ENCODE peak calls at places on chromosome 21, in ten cellular contexts. H is astrocyte of the spinal cord; N is AG04450; M is WTC11; L is IMR-90; U is chondrocyte; F is activated naive CD4-positive, alpha-beta T cell; P is HuH-7.5; A is M059J; E is posterior cingulate gyrus. D is an unnamed sample.

GRCh38 chr21:41712730-41713129 is 54.1 kb downstream of the RIPK4 start:
- DNase-seq in H (no peak), N (no peak), M (no peak), L (no peak), U (no peak), F (no peak), P (no peak), A (no peak), E (no peak), D (no peak)

GRCh38 chr21:20617130-20617529 is 381.1 kb upstream of the NCAM2 start:
- DNase-seq in H (no peak), N (no peak), M (no peak), L (no peak), U (no peak), F (no peak), P (no peak), A (no peak), E (no peak), D (no peak)

GRCh38 chr21:18499761-18500376 is 96.3 kb upstream of the TMPRSS15 start:
- DNase-seq in H (peak), N (no peak), M (peak), L (peak), U (no peak), F (no peak), P (no peak), A (peak), E (peak), D (no peak)

GRCh38 chr21:36718951-36719501 is 20.1 kb downstream of the SIM2 start:
- DNase-seq in H (no peak), N (no peak), M (no peak), L (no peak), U (no peak), F (no peak), P (no peak), A (peak), E (peak), D (no peak)

GRCh38 chr21:27571706-27572105 is 604.8 kb upstream of the ADAMTS5 start:
- DNase-seq in H (peak), N (peak), M (no peak), L (peak), U (no peak), F (no peak), P (no peak), A (peak), E (no peak), D (peak)

GRCh38 chr21:32756096-32756495 is 15.5 kb downstream of the PAXBP1 start:
- DNase-seq in H (no peak), N (no peak), M (no peak), L (no peak), U (no peak), F (no peak), P (no peak), A (no peak), E (no peak), D (no peak)

GRCh38 chr21:32626633-32627196 is 14.5 kb upstream of the CFAP298 start:
- DNase-seq in H (peak), N (no peak), M (no peak), L (peak), U (no peak), F (no peak), P (no peak), A (peak), E (no peak), D (no peak)

GRCh38 chr21:46108827-46109226 is 10.9 kb downstream of the COL6A2 start:
- DNase-seq in H (no peak), N (no peak), M (no peak), L (no peak), U (no peak), F (no peak), P (no peak), A (no peak), E (no peak), D (no peak)

GRCh38 chr21:36915701-36916075 is 50.8 kb downstream of the HLCS start:
- DNase-seq in H (no peak), N (no peak), M (no peak), L (no peak), U (no peak), F (no peak), P (no peak), A (no peak), E (no peak), D (no peak)

GRCh38 chr21:37548521-37548981 is 182.0 kb downstream of the DYRK1A start:
- DNase-seq in H (no peak), N (no peak), M (no peak), L (no peak), U (no peak), F (no peak), P (no peak), A (no peak), E (no peak), D (no peak)

GRCh38 chr21:45533731-45534571 is 8.3 kb downstream of the SLC19A1 start:
- DNase-seq in H (no peak), N (no peak), M (peak), L (no peak), U (peak), F (no peak), P (no peak), A (no peak), E (peak), D (no peak)

GRCh38 chr21:42652527-42653491 is 612 bp upstream of the PDE9A start:
- DNase-seq in H (peak), N (no peak), M (peak), L (peak), U (peak), F (no peak), P (peak), A (peak), E (peak), D (no peak)

GRCh38 chr21:42198949-42199348 is 20.0 kb upstream of the ABCG1 start:
- DNase-seq in H (peak), N (no peak), M (no peak), L (no peak), U (no peak), F (no peak), P (no peak), A (no peak), E (no peak), D (peak)

GRCh38 chr21:44498965-44499560 is 40.9 kb downstream of the KRTAP10-1 start:
- DNase-seq in H (no peak), N (no peak), M (no peak), L (no peak), U (no peak), F (no peak), P (no peak), A (no peak), E (no peak), D (no peak)

GRCh38 chr21:45078877-45079281 is 4.5 kb downstream of the ADARB1 start:
- DNase-seq in H (peak), N (peak), M (no peak), L (peak), U (no peak), F (peak), P (no peak), A (peak), E (no peak), D (no peak)

GRCh38 chr21:22351076-22351475 is 1352.9 kb downstream of the NCAM2 start:
- DNase-seq in H (no peak), N (no peak), M (no peak), L (no peak), U (no peak), F (no peak), P (no peak), A (no peak), E (no peak), D (no peak)

GRCh38 chr21:43211085-43212071 is 42.6 kb downstream of the CRYAA start:
- DNase-seq in H (no peak), N (no peak), M (peak), L (no peak), U (no peak), F (no peak), P (peak), A (no peak), E (no peak), D (no peak)

GRCh38 chr21:43689556-43690337 is 29.2 kb upstream of the PDXK start:
- DNase-seq in H (no peak), N (no peak), M (no peak), L (no peak), U (no peak), F (no peak), P (no peak), A (no peak), E (no peak), D (no peak)

GRCh38 chr21:17435565-17436543 is 77.0 kb upstream of the CXADR start:
- DNase-seq in H (no peak), N (no peak), M (no peak), L (no peak), U (no peak), F (no peak), P (no peak), A (peak), E (no peak), D (no peak)

GRCh38 chr21:45639206-45640000 is 4.1 kb upstream of the PCBP3 start:
- DNase-seq in H (peak), N (no peak), M (no peak), L (no peak), U (no peak), F (no peak), P (no peak), A (peak), E (no peak), D (no peak)

GRCh38 chr21:34933609-34934345 is 115.3 kb downstream of the RUNX1 start:
- DNase-seq in H (no peak), N (no peak), M (no peak), L (no peak), U (no peak), F (no peak), P (no peak), A (peak), E (no peak), D (no peak)

GRCh38 chr21:37231671-37232070 is 35.5 kb downstream of the VPS26C start:
- DNase-seq in H (no peak), N (no peak), M (no peak), L (no peak), U (no peak), F (no peak), P (no peak), A (no peak), E (no peak), D (no peak)

GRCh38 chr21:35096959-35097358 is 47.9 kb upstream of the RUNX1 start:
- DNase-seq in H (no peak), N (no peak), M (no peak), L (no peak), U (no peak), F (no peak), P (no peak), A (no peak), E (no peak), D (no peak)

GRCh38 chr21:29704719-29705118 is 235.1 kb downstream of the GRIK1 start:
- DNase-seq in H (peak), N (no peak), M (no peak), L (peak), U (no peak), F (no peak), P (no peak), A (no peak), E (no peak), D (peak)